ENCODE peak calls at places on chromosome 20, in seven cellular contexts. One of them, this sample, is unnamed.

GRCh38 chr20:34190679-34191090 is 50.5 kb upstream of the ASIP start:
- DNase-seq in RPMI7951: peak; percentile 85
- DNase-seq in activated naive CD8-positive, alpha-beta T cell treated with anti-CD3 and anti-CD28 coated beads for 36 hours: peak; percentile 24
- DNase-seq in ovary: peak; percentile 86
- DNase-seq in glutamatergic neuron: peak; percentile 81
- DNase-seq in HT-29: peak; percentile 91
- DNase-seq in T-helper 1 cell: peak; percentile 16
- DNase-seq in this sample: peak; percentile 22

GRCh38 chr20:44031822-44032582 is 117.3 kb downstream of the TOX2 start:
- DNase-seq in RPMI7951: no peak
- DNase-seq in activated naive CD8-positive, alpha-beta T cell treated with anti-CD3 and anti-CD28 coated beads for 36 hours: no peak
- DNase-seq in ovary: no peak
- DNase-seq in glutamatergic neuron: no peak
- DNase-seq in HT-29: no peak
- DNase-seq in T-helper 1 cell: no peak
- DNase-seq in this sample: no peak

GRCh38 chr20:37538003-37538402 is 10.3 kb upstream of the BLCAP start:
- DNase-seq in RPMI7951: peak; percentile 85
- DNase-seq in activated naive CD8-positive, alpha-beta T cell treated with anti-CD3 and anti-CD28 coated beads for 36 hours: no peak
- DNase-seq in ovary: no peak
- DNase-seq in glutamatergic neuron: no peak
- DNase-seq in HT-29: peak; percentile 38
- DNase-seq in T-helper 1 cell: no peak
- DNase-seq in this sample: no peak

GRCh38 chr20:36821964-36822437 is 48.4 kb upstream of the DSN1 start:
- DNase-seq in RPMI7951: peak; percentile 81
- DNase-seq in activated naive CD8-positive, alpha-beta T cell treated with anti-CD3 and anti-CD28 coated beads for 36 hours: no peak
- DNase-seq in ovary: no peak
- DNase-seq in glutamatergic neuron: no peak
- DNase-seq in HT-29: no peak
- DNase-seq in T-helper 1 cell: no peak
- DNase-seq in this sample: no peak

GRCh38 chr20:47659904-47660601 is 125.2 kb downstream of the SULF2 start:
- DNase-seq in RPMI7951: no peak
- DNase-seq in activated naive CD8-positive, alpha-beta T cell treated with anti-CD3 and anti-CD28 coated beads for 36 hours: no peak
- DNase-seq in ovary: no peak
- DNase-seq in glutamatergic neuron: no peak
- DNase-seq in HT-29: peak; percentile 33
- DNase-seq in T-helper 1 cell: no peak
- DNase-seq in this sample: no peak

GRCh38 chr20:3423126-3423525 is 15.7 kb upstream of the DNAAF9 start:
- DNase-seq in RPMI7951: no peak
- DNase-seq in activated naive CD8-positive, alpha-beta T cell treated with anti-CD3 and anti-CD28 coated beads for 36 hours: no peak
- DNase-seq in ovary: no peak
- DNase-seq in glutamatergic neuron: no peak
- DNase-seq in HT-29: no peak
- DNase-seq in T-helper 1 cell: no peak
- DNase-seq in this sample: no peak

GRCh38 chr20:4053071-4053470 is 37.7 kb upstream of the RNF24 start:
- DNase-seq in RPMI7951: no peak
- DNase-seq in activated naive CD8-positive, alpha-beta T cell treated with anti-CD3 and anti-CD28 coated beads for 36 hours: no peak
- DNase-seq in ovary: no peak
- DNase-seq in glutamatergic neuron: no peak
- DNase-seq in HT-29: no peak
- DNase-seq in T-helper 1 cell: no peak
- DNase-seq in this sample: no peak

GRCh38 chr20:48691523-48691922 is 136.3 kb downstream of the PREX1 start:
- DNase-seq in RPMI7951: no peak
- DNase-seq in activated naive CD8-positive, alpha-beta T cell treated with anti-CD3 and anti-CD28 coated beads for 36 hours: no peak
- DNase-seq in ovary: no peak
- DNase-seq in glutamatergic neuron: no peak
- DNase-seq in HT-29: no peak
- DNase-seq in T-helper 1 cell: no peak
- DNase-seq in this sample: no peak

GRCh38 chr20:23156170-23156841 is 70.2 kb upstream of the CD93 start:
- DNase-seq in RPMI7951: peak; percentile 96
- DNase-seq in activated naive CD8-positive, alpha-beta T cell treated with anti-CD3 and anti-CD28 coated beads for 36 hours: no peak
- DNase-seq in ovary: no peak
- DNase-seq in glutamatergic neuron: no peak
- DNase-seq in HT-29: peak; percentile 71
- DNase-seq in T-helper 1 cell: no peak
- DNase-seq in this sample: no peak

GRCh38 chr20:37395921-37396519 is 50.1 kb downstream of the SRC start:
- DNase-seq in RPMI7951: no peak
- DNase-seq in activated naive CD8-positive, alpha-beta T cell treated with anti-CD3 and anti-CD28 coated beads for 36 hours: no peak
- DNase-seq in ovary: no peak
- DNase-seq in glutamatergic neuron: peak; percentile 94
- DNase-seq in HT-29: peak; percentile 68
- DNase-seq in T-helper 1 cell: no peak
- DNase-seq in this sample: no peak

GRCh38 chr20:61185181-61185580 is 66.9 kb upstream of the CDH4 start:
- DNase-seq in RPMI7951: peak; percentile 33
- DNase-seq in activated naive CD8-positive, alpha-beta T cell treated with anti-CD3 and anti-CD28 coated beads for 36 hours: no peak
- DNase-seq in ovary: no peak
- DNase-seq in glutamatergic neuron: no peak
- DNase-seq in HT-29: no peak
- DNase-seq in T-helper 1 cell: no peak
- DNase-seq in this sample: no peak

GRCh38 chr20:35618372-35619131 is 2.9 kb downstream of the SPAG4 start:
- DNase-seq in RPMI7951: peak; percentile 37
- DNase-seq in activated naive CD8-positive, alpha-beta T cell treated with anti-CD3 and anti-CD28 coated beads for 36 hours: peak; percentile 21
- DNase-seq in ovary: peak; percentile 66
- DNase-seq in glutamatergic neuron: no peak
- DNase-seq in HT-29: peak; percentile 71
- DNase-seq in T-helper 1 cell: no peak
- DNase-seq in this sample: no peak

This sample was measured in NCI-H2081 treated with DMSO at 0.1 percent for 48 hours.